ENCODE peak calls at places on chromosomes 13 and 19, in seven cellular contexts. O, C, A, I, Y, L and K are unnamed samples.

GRCh38 chr19:15421726-15422260 is 3.0 kb upstream of the AKAP8L start:
- DNase-seq in O (no peak), C (no peak), A (no peak), I (no peak), Y (peak; percentile 48), L (no peak), K (no peak)

GRCh38 chr19:17497149-17497798 is 14.2 kb upstream of the PGLS start:
- DNase-seq in O (no peak), C (peak; percentile 66), A (no peak), I (no peak), Y (no peak), L (no peak), K (no peak)

GRCh38 chr13:99417821-99418662 is 83.2 kb upstream of the TM9SF2 start:
- DNase-seq in O (no peak), C (no peak), A (no peak), I (no peak), Y (no peak), L (no peak), K (no peak)

GRCh38 chr19:48391100-48392005 is at the start of gene KDELR1:
- DNase-seq in O (peak; percentile 56), C (peak; percentile 87), A (peak; percentile 70), I (peak; percentile 81), Y (peak; percentile 73), L (no peak), K (no peak)

GRCh38 chr13:98549006-98549727 is 27.7 kb downstream of the STK24 start:
- DNase-seq in O (no peak), C (no peak), A (no peak), I (no peak), Y (peak; percentile 98), L (no peak), K (no peak)

GRCh38 chr19:39908803-39909202 is 25.6 kb downstream of the FCGBP start:
- DNase-seq in O (no peak), C (no peak), A (no peak), I (no peak), Y (no peak), L (no peak), K (no peak)

GRCh38 chr19:15432629-15433518 is 14.1 kb upstream of the AKAP8L start:
- DNase-seq in O (peak; percentile 91), C (peak; percentile 98), A (peak; percentile 93), I (peak; percentile 94), Y (peak; percentile 88), L (peak; percentile 64), K (no peak)

GRCh38 chr19:34220472-34221063 is 33.8 kb upstream of the GARRE1 start:
- DNase-seq in O (peak; percentile 78), C (peak; percentile 82), A (peak; percentile 71), I (no peak), Y (peak; percentile 70), L (peak; percentile 64), K (peak; percentile 72)

GRCh38 chr19:35006342-35006998 is 6.3 kb downstream of the GRAMD1A start:
- DNase-seq in O (peak; percentile 20), C (peak; percentile 89), A (no peak), I (no peak), Y (peak; percentile 63), L (no peak), K (peak; percentile 84)

GRCh38 chr19:35533822-35534521 is 716 bp downstream of the GAPDHS start:
- DNase-seq in O (no peak), C (no peak), A (peak; percentile 86), I (no peak), Y (peak; percentile 46), L (no peak), K (peak; percentile 77)

GRCh38 chr13:76853481-76853880 is 32.7 kb downstream of the KCTD12 start:
- DNase-seq in O (no peak), C (peak; percentile 21), A (no peak), I (no peak), Y (no peak), L (no peak), K (no peak)

GRCh38 chr19:7211191-7211988 is 82.8 kb downstream of the INSR start:
- DNase-seq in O (no peak), C (no peak), A (peak; percentile 62), I (peak; percentile 48), Y (no peak), L (no peak), K (no peak)

GRCh38 chr13:102131246-102131645 is 270.6 kb downstream of the FGF14 start:
- DNase-seq in O (no peak), C (peak; percentile 68), A (peak; percentile 38), I (no peak), Y (no peak), L (no peak), K (no peak)

GRCh38 chr13:30124131-30124768 is 183.1 kb downstream of the KATNAL1 start:
- DNase-seq in O (no peak), C (peak; percentile 80), A (no peak), I (no peak), Y (no peak), L (no peak), K (no peak)

GRCh38 chr19:29663861-29664752 is 1.2 kb upstream of the PLEKHF1 start:
- DNase-seq in O (no peak), C (no peak), A (peak; percentile 42), I (no peak), Y (no peak), L (no peak), K (no peak)

GRCh38 chr19:10565028-10565566 is 713 bp downstream of the KRI1 start:
- DNase-seq in O (peak; percentile 20), C (peak; percentile 78), A (peak; percentile 77), I (peak; percentile 50), Y (peak; percentile 32), L (no peak), K (no peak)

GRCh38 chr19:33349319-33350289 is 23.9 kb upstream of the CEBPG start:
- DNase-seq in O (no peak), C (no peak), A (no peak), I (no peak), Y (no peak), L (no peak), K (no peak)

GRCh38 chr13:98961204-98962105 is 16.4 kb downstream of the DOCK9 start:
- DNase-seq in O (no peak), C (no peak), A (no peak), I (no peak), Y (no peak), L (no peak), K (no peak)

GRCh38 chr19:7004313-7004931 is 16.8 kb downstream of the MBD3L2B start:
- DNase-seq in O (no peak), C (no peak), A (peak; percentile 31), I (no peak), Y (peak; percentile 46), L (peak; percentile 34), K (peak; percentile 26)

GRCh38 chr19:3817761-3818160 is 31.6 kb upstream of the MATK start:
- DNase-seq in O (no peak), C (peak; percentile 32), A (no peak), I (no peak), Y (no peak), L (no peak), K (no peak)

GRCh38 chr13:95641291-95641811 is 3.2 kb downstream of the DZIP1 start:
- DNase-seq in O (no peak), C (peak; percentile 58), A (no peak), I (peak; percentile 19), Y (no peak), L (no peak), K (no peak)

GRCh38 chr19:7783991-7784421 is 21.0 kb downstream of the CLEC4M start:
- DNase-seq in O (no peak), C (no peak), A (peak; percentile 32), I (no peak), Y (peak; percentile 53), L (no peak), K (no peak)

GRCh38 chr13:22454586-22454985 is 726.2 kb upstream of the SGCG start:
- DNase-seq in O (peak; percentile 1), C (peak; percentile 48), A (peak; percentile 74), I (no peak), Y (peak; percentile 46), L (no peak), K (no peak)

GRCh38 chr13:29472317-29472961 is 123.0 kb downstream of the SLC7A1 start:
- DNase-seq in O (no peak), C (peak; percentile 46), A (peak; percentile 76), I (no peak), Y (peak; percentile 64), L (peak; percentile 63), K (no peak)

GRCh38 chr19:33809960-33810359 is 13.3 kb downstream of the KCTD15 start:
- DNase-seq in O (no peak), C (no peak), A (no peak), I (no peak), Y (peak; percentile 45), L (no peak), K (no peak)

GRCh38 chr13:68608147-68608546 is 1378.0 kb upstream of the PCDH9 start:
- DNase-seq in O (no peak), C (no peak), A (no peak), I (no peak), Y (no peak), L (no peak), K (no peak)

GRCh38 chr13:29704648-29705047 is 109.2 kb upstream of the SLC7A1 start:
- DNase-seq in O (no peak), C (no peak), A (peak; percentile 72), I (no peak), Y (no peak), L (no peak), K (no peak)

GRCh38 chr19:988510-988909 is 4.4 kb downstream of the WDR18 start:
- DNase-seq in O (no peak), C (no peak), A (no peak), I (no peak), Y (no peak), L (no peak), K (no peak)

GRCh38 chr19:34436716-34437115 is 8.5 kb downstream of the UBA2 start:
- DNase-seq in O (no peak), C (no peak), A (no peak), I (no peak), Y (no peak), L (no peak), K (no peak)

GRCh38 chr13:43085545-43085944 is 62.2 kb downstream of the DNAJC15 start:
- DNase-seq in O (peak; percentile 16), C (peak; percentile 56), A (no peak), I (no peak), Y (peak; percentile 74), L (peak; percentile 16), K (peak; percentile 26)

GRCh38 chr19:49863254-49863934 is 4.0 kb downstream of the PNKP start:
- DNase-seq in O (no peak), C (no peak), A (no peak), I (no peak), Y (no peak), L (no peak), K (no peak)

GRCh38 chr19:46416077-46416709 is 2.8 kb upstream of the CCDC8 start:
- DNase-seq in O (peak; percentile 80), C (peak; percentile 97), A (peak; percentile 96), I (peak; percentile 93), Y (peak; percentile 83), L (peak; percentile 40), K (no peak)

GRCh38 chr19:4063369-4064072 is 3.2 kb downstream of the ZBTB7A start:
- DNase-seq in O (no peak), C (no peak), A (peak; percentile 67), I (no peak), Y (no peak), L (no peak), K (no peak)

GRCh38 chr19:3179739-3180293 is 1.2 kb downstream of the S1PR4 start:
- DNase-seq in O (no peak), C (no peak), A (no peak), I (no peak), Y (no peak), L (no peak), K (no peak)

GRCh38 chr13:101925731-101926130 is 473.3 kb downstream of the ITGBL1 start:
- DNase-seq in O (peak; percentile 47), C (peak; percentile 94), A (no peak), I (no peak), Y (no peak), L (no peak), K (no peak)